ENCODE peak calls at places on chromosomes 12 and 14, in ten cellular contexts. I is HL-60, L is dorsolateral prefrontal cortex, A is WERI-Rb-1, M is MM.1S, W is esophagus muscularis mucosa, C is colonic mucosa, F is ovary, X is upper lobe of right lung, P is psoas muscle. D is an unnamed sample.

GRCh38 chr14:106879241-106879640 is 1352.9 kb downstream of the TMEM121 start:
- DNase-seq in W (no peak), C (peak), F (no peak), X (peak), L (no peak), M (peak), I (peak), P (no peak), A (peak), D (no peak)

GRCh38 chr12:51593539-51593938 is 2.5 kb downstream of the SCN8A start:
- DNase-seq in F (peak), P (no peak), A (no peak), L (no peak), M (peak), W (no peak), X (no peak), C (peak), I (no peak), D (no peak)

GRCh38 chr14:47012533-47012932 is 361.0 kb upstream of the RPL10L start:
- DNase-seq in W (no peak), A (no peak), C (no peak), M (no peak), F (no peak), P (no peak), X (no peak), I (no peak), L (no peak), D (no peak)

GRCh38 chr12:42003031-42003430 is 141.6 kb downstream of the GXYLT1 start:
- DNase-seq in P (no peak), X (no peak), W (no peak), I (no peak), F (no peak), M (no peak), L (no peak), C (no peak), A (no peak), D (no peak)

GRCh38 chr14:92819011-92819410 is 24.9 kb downstream of the GOLGA5 start:
- DNase-seq in P (no peak), C (no peak), F (no peak), L (no peak), W (no peak), I (no peak), X (no peak), A (no peak), M (no peak), D (no peak)

GRCh38 chr14:103518416-103519042 is 4.1 kb downstream of the CKB start:
- DNase-seq in L (peak), P (peak), X (peak), W (no peak), M (no peak), I (no peak), C (peak), A (peak), F (peak), D (peak)

GRCh38 chr14:89912667-89913211 is 41.8 kb downstream of the EFCAB11 start:
- DNase-seq in I (no peak), M (no peak), W (no peak), C (no peak), F (no peak), L (peak), A (no peak), X (no peak), P (no peak), D (no peak)

GRCh38 chr14:87030182-87030581 is 962.8 kb downstream of the GALC start:
- DNase-seq in M (no peak), L (no peak), F (no peak), C (no peak), I (no peak), P (no peak), A (no peak), W (no peak), X (no peak), D (no peak)

GRCh38 chr12:77325505-77325904 is 260.1 kb upstream of the E2F7 start:
- DNase-seq in C (no peak), X (peak), P (no peak), F (peak), W (no peak), L (no peak), I (no peak), A (no peak), M (no peak), D (no peak)

GRCh38 chr12:104526320-104526719 is 69.6 kb downstream of the CHST11 start:
- DNase-seq in A (no peak), I (no peak), M (no peak), F (no peak), W (no peak), L (no peak), X (no peak), C (no peak), P (no peak), D (no peak)
- TF ChIP-seq CTCF in A (no peak), I (no peak), M (no peak), F (no peak), W (no peak), L (no peak), X (no peak), C (no peak), P (no peak), D (no peak)

GRCh38 chr12:80936353-80936641 is 1.4 kb downstream of the LIN7A start:
- DNase-seq in M (no peak), X (no peak), P (no peak), I (no peak), L (peak), C (no peak), A (no peak), W (no peak), F (no peak), D (no peak)
- H3K4me3 ChIP-seq in M (peak), X (peak), P (peak), I (peak), L (peak), C (peak), A (peak), W (peak), F (peak), D (peak)

GRCh38 chr14:57273236-57273635 is 4.5 kb downstream of the AP5M1 start:
- DNase-seq in X (no peak), A (no peak), F (no peak), L (no peak), I (no peak), P (no peak), M (no peak), C (no peak), W (no peak), D (no peak)
- H3K27ac ChIP-seq in X (no peak), A (no peak), F (no peak), L (no peak), I (no peak), P (no peak), M (no peak), C (no peak), W (no peak), D (no peak)

DNA sequence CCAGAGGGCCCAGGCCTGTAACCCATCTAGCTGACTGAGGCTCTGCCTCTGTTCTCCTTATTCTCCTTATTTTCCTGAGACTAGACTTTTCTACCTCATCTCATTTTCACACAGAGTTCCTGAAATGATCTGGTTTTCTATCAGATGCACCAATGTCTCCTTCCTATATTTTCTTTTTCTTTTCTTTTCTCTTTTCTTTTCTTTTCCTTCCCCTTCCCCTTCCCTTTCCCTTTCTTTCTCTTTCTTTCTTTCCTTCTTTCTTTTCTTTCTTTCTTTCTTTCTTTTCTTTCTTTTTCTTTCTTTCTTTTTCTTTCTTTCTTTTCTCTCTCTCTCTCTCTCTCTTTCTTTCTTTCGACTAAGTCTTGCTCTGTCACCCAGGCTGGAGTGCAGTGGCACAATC is 3.0 kb upstream of the CCDC184 start:
- DNase-seq in W (no peak), P (no peak), L (no peak), A (no peak), F (no peak), I (no peak), M (no peak), C (no peak), X (no peak), D (no peak)
- TF ChIP-seq CTCF in W (no peak), P (no peak), L (no peak), A (no peak), F (no peak), I (no peak), M (no peak), C (no peak), X (no peak), D (no peak)

GRCh38 chr12:98861232-98861631 is 216.1 kb downstream of the APAF1 start:
- DNase-seq in P (no peak), W (no peak), M (no peak), I (no peak), X (no peak), A (no peak), L (no peak), C (no peak), F (no peak), D (no peak)
- H3K4me3 ChIP-seq in P (no peak), W (no peak), M (no peak), I (no peak), X (no peak), A (no peak), L (no peak), C (no peak), F (no peak), D (no peak)

GRCh38 chr12:52874573-52875435 is 26.0 kb upstream of the KRT78 start:
- DNase-seq in P (no peak), A (no peak), W (no peak), I (no peak), M (no peak), X (no peak), L (no peak), C (no peak), F (no peak), D (no peak)
- H3K27ac ChIP-seq in P (peak), A (no peak), W (peak), I (no peak), M (no peak), X (peak), L (no peak), C (peak), F (peak), D (peak)

D was measured in coronary artery.